ENCODE peak calls at places on chromosomes 3 and 15, in five cellular contexts. U is HepG2, C is GM12878, Z is K562, G is upper lobe of left lung. K is an unnamed sample.

GRCh38 chr3:31880020-31880419 is 101.0 kb downstream of the OSBPL10 start:
- ATAC-seq in U (peak; percentile 56), C (no peak), Z (no peak), G (peak; percentile 86), K (no peak)

GRCh38 chr3:15535757-15536156 is 14.3 kb upstream of the COLQ start:
- ATAC-seq in U (no peak), C (peak; percentile 81), Z (peak; percentile 33), G (no peak), K (no peak)

GRCh38 chr3:41352526-41352925 is 153.2 kb downstream of the CTNNB1 start:
- ATAC-seq in U (peak; percentile 90), C (no peak), Z (no peak), G (no peak), K (no peak)

GRCh38 chr15:49273734-49274318 is 103.8 kb downstream of the GALK2 start:
- ATAC-seq in U (no peak), C (no peak), Z (no peak), G (no peak), K (no peak)

GRCh38 chr15:39438260-39438659 is 142.6 kb upstream of the THBS1 start:
- ATAC-seq in U (no peak), C (no peak), Z (no peak), G (no peak), K (peak; percentile 30)

GRCh38 chr3:42302924-42303634 is 37.1 kb upstream of the CCK start:
- ATAC-seq in U (no peak), C (peak; percentile 80), Z (no peak), G (no peak), K (no peak)

GRCh38 chr3:52233968-52234367 is 5.0 kb downstream of the TWF2 start:
- ATAC-seq in U (no peak), C (no peak), Z (no peak), G (no peak), K (no peak)

GRCh38 chr15:101652783-101653430 is 726 bp upstream of the TM2D3 start:
- ATAC-seq in U (no peak), C (peak; percentile 3), Z (peak; percentile 52), G (peak; percentile 71), K (no peak)

GRCh38 chr3:32856355-32856889 is 38.6 kb downstream of the TRIM71 start:
- ATAC-seq in U (peak; percentile 14), C (no peak), Z (no peak), G (peak; percentile 80), K (no peak)

GRCh38 chr3:4351164-4351855 is 48.1 kb downstream of the SETMAR start:
- ATAC-seq in U (no peak), C (peak; percentile 38), Z (peak; percentile 87), G (peak; percentile 62), K (peak; percentile 29)

GRCh38 chr3:190699784-190700183 is 162.7 kb downstream of the GMNC start:
- ATAC-seq in U (no peak), C (no peak), Z (no peak), G (no peak), K (no peak)

GRCh38 chr15:65094294-65094995 is 17.9 kb downstream of the KBTBD13 start:
- ATAC-seq in U (peak; percentile 48), C (no peak), Z (no peak), G (no peak), K (peak; percentile 66)

GRCh38 chr15:36738817-36739216 is 159.4 kb downstream of the CDIN1 start:
- ATAC-seq in U (no peak), C (no peak), Z (no peak), G (no peak), K (no peak)

GRCh38 chr3:47409688-47410416 is 29.0 kb downstream of the PTPN23 start:
- ATAC-seq in U (no peak), C (no peak), Z (no peak), G (no peak), K (no peak)

GRCh38 chr3:128278761-128279593 is 125.7 kb downstream of the EEFSEC start:
- ATAC-seq in U (no peak), C (no peak), Z (no peak), G (no peak), K (peak; percentile 64)

GRCh38 chr15:40010681-40011080 is 28.3 kb downstream of the SRP14 start:
- ATAC-seq in U (no peak), C (no peak), Z (no peak), G (no peak), K (no peak)

GRCh38 chr15:90192961-90193786 is 8.0 kb upstream of the SEMA4B start:
- ATAC-seq in U (no peak), C (no peak), Z (no peak), G (no peak), K (peak; percentile 83)

GRCh38 chr15:43808960-43809678 is 8.7 kb downstream of the HYPK start:
- ATAC-seq in U (no peak), C (peak; percentile 94), Z (no peak), G (no peak), K (no peak)

GRCh38 chr3:37773925-37774324 is 87.8 kb upstream of the CTDSPL start:
- ATAC-seq in U (no peak), C (no peak), Z (no peak), G (no peak), K (no peak)

GRCh38 chr3:37777835-37778234 is 83.8 kb upstream of the CTDSPL start:
- ATAC-seq in U (no peak), C (no peak), Z (no peak), G (no peak), K (no peak)

DNA sequence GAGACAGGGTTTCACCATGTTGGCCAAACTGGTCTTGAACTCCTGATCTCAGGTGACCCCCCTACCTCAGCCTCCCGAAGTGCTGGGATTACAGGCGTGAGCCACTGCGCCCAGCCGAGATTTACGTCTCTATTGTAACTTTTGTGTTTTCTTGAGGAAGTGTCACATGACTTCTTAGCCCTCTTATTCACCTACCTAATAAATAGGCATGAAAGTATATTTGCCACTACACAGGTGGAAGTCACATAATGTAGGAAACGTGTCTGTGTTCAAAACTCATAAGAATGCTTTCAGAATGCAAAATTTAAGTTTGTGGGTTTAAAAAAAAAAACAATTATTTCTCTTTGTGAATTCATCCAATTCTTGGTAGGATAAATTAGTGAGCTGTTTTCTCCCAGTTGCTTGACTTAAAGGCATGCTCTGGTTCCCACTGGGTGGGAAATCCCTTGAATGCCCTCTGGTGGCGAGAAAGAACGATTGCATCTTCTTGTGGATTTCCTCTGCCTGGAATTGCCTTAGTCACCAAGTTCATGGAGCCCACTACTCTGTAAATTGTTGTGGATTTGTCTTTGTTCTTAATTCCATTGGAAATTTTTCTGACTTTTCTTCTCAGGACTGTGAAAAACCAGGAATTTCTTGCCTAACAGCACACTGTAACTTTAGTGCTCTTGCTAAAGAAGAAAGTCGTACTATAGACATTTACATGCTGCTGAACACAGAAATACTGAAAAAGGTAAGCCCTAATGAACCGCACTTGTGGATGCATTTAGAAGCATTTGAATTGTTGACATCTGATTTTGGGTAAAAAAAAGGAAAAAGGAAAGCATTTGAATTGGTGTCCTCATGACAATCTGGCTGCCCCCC is 82.2 kb upstream of the CTDSPL start:
- ATAC-seq in U (peak; percentile 92), C (peak; percentile 89), Z (peak; percentile 98), G (peak; percentile 64), K (peak; percentile 62)
- TF ChIP-seq CTCF in U (peak; percentile 84), C (peak; percentile 85), Z (peak; percentile 86), G (peak; percentile 75), K (peak; percentile 84)

DNA sequence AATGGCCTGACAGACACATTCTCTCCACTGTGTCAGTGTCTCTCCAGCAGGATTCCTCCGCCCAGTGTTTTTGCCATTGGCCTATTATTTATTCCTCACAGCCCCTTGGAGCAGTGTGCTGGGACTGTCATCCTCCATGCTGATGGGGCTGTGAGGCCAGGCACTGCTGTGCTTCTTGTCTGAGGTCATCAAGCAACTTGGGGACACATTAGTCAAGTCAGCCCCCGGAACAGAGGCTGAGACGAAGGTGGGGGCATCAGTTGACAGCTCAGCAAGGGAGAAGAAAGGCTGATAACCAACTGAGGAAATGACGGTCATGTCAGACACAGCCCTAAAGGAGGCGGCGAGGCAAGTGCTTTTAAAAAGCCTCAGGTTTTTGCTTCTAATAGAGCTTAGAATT is 67.3 kb downstream of the XXYLT1 start:
- ATAC-seq in U (no peak), C (no peak), Z (peak; percentile 70), G (no peak), K (no peak)
- TF ChIP-seq EP300 in U (no peak), C (no peak), Z (peak; percentile 27), G (no peak), K (no peak)

DNA sequence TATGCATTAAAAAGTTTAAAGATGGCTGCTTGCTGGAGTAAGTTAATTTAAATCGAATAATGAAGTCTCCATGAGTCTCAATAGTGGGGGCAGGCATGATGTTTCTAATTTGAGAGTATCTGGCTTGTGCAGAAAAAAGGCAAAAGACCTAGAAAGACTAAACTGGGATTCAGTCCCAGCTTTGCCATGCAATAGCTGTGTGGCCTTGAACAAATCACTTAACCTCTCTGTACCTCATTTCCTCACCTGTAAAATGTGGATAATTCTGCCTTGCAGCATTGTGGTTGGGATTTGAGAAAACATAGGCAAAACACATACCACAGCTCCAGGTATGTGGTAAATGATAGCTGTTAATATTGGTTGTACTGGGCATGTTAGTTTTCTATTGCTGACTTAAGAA is 8.6 kb downstream of the LXN start:
- ATAC-seq in U (no peak), C (no peak), Z (no peak), G (no peak), K (no peak)
- TF ChIP-seq POLR2AphosphoS5 in U (no peak), C (no peak), Z (no peak), G (no peak), K (no peak)

GRCh38 chr15:71195242-71195641 is 80.0 kb downstream of the THSD4 start:
- ATAC-seq in U (peak; percentile 45), C (no peak), Z (no peak), G (no peak), K (no peak)
- TF ChIP-seq CTCF in U (peak; percentile 12), C (no peak), Z (no peak), G (no peak), K (no peak)

GRCh38 chr3:9747267-9747666 is 2.5 kb upstream of the OGG1 start:
- ATAC-seq in U (no peak), C (peak; percentile 21), Z (no peak), G (no peak), K (no peak)

GRCh38 chr3:9746330-9746729 is 3.4 kb upstream of the OGG1 start:
- ATAC-seq in U (no peak), C (no peak), Z (no peak), G (no peak), K (no peak)

GRCh38 chr3:9750556-9751411 is 1.0 kb downstream of the OGG1 start:
- ATAC-seq in U (peak; percentile 55), C (peak; percentile 35), Z (peak; percentile 13), G (no peak), K (no peak)

GRCh38 chr3:9749333-9749662 is 454 bp upstream of the OGG1 start:
- ATAC-seq in U (peak; percentile 22), C (no peak), Z (peak; percentile 65), G (peak; percentile 34), K (peak; percentile 40)

DNA sequence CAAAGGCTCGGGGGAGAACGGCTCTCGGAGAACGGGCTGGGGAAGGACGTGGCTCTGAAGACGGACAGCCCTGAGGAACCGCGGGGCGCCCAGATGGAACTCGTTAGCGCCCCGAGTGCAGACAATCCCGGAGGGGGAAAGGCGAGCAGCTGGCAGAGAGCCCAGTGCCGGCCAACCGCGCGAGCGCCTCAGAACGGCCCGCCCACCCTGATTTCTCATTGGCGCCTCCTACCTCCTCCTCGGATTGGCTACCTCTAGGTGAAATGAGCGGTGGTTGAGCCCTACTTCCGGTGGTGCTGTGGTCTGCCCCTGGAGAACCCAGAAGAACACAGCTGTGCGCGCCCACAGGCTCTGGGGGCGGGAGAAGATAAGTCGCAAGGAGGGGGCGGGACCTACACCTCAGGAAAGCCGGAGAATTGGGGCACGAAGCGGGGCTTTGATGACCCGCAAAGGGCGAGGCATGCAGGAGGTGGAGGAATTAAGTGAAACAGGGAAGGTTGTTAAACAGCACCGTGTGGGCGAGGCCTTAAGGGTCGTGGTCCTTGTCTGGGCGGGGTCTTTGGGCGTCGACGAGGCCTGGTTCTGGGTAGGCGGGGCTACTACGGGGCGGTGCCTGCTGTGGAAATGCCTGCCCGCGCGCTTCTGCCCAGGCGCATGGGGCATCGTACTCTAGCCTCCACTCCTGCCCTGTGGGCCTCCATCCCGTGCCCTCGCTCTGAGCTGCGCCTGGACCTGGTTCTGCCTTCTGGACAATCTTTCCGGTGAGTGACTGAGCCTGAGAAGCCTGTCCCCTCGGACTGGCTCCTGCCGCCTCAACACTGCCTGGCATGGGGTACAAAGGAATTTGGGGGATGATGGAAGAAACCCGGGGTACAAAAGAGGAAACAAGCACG is at the start of gene OGG1:
- ATAC-seq in U (peak; percentile 95), C (peak; percentile 95), Z (peak; percentile 98), G (peak; percentile 99), K (peak; percentile 99)
- TF ChIP-seq EP300 in U (peak; percentile 6), C (no peak), Z (no peak), G (no peak), K (no peak)